ENCODE peak calls at places on chromosomes 4 and X, in ten cellular contexts. A is GM23338, R is left ventricle myocardium inferior, U is pancreas, F is ovary, M is Panc1, L is endothelial cell of umbilical vein, E is cardiac muscle cell, X is suprapubic skin, P is heart right ventricle. K is an unnamed sample.

GRCh38 chrX:56783450-56783831 is 54.4 kb downstream of the NBDY start:
- DNase-seq in A (peak), R (no peak), U (peak), F (peak), M (no peak), L (no peak), E (no peak), X (no peak), P (no peak), K (no peak)

GRCh38 chrX:12460929-12461328 is 322.7 kb downstream of the FRMPD4 start:
- DNase-seq in A (no peak), R (no peak), U (no peak), F (no peak), M (no peak), L (no peak), E (no peak), X (no peak), P (no peak), K (no peak)

GRCh38 chrX:10619311-10620015 is 922 bp downstream of the MID1 start:
- DNase-seq in A (no peak), R (no peak), U (no peak), F (no peak), M (no peak), L (peak), E (peak), X (no peak), P (no peak), K (no peak)

GRCh38 chrX:71909956-71910355 is 689 bp upstream of the NHSL2 start:
- DNase-seq in A (peak), R (no peak), U (no peak), F (no peak), M (no peak), L (no peak), E (peak), X (no peak), P (peak), K (no peak)

GRCh38 chrX:135112096-135112729 is 8.1 kb downstream of the ETDB start:
- DNase-seq in A (peak), R (no peak), U (no peak), F (no peak), M (peak), L (peak), E (peak), X (no peak), P (no peak), K (peak)

GRCh38 chrX:118420462-118420861 is 74.6 kb downstream of the WDR44 start:
- DNase-seq in A (no peak), R (no peak), U (no peak), F (no peak), M (no peak), L (peak), E (no peak), X (no peak), P (no peak), K (peak)

GRCh38 chrX:115912372-115912897 is 258.1 kb upstream of the AGTR2 start:
- DNase-seq in A (peak), R (no peak), U (no peak), F (no peak), M (no peak), L (no peak), E (no peak), X (no peak), P (no peak), K (no peak)

GRCh38 chr4:80226091-80226490 is 28.8 kb downstream of the PRDM8 start:
- DNase-seq in A (no peak), R (no peak), U (no peak), F (no peak), M (no peak), L (no peak), E (no peak), X (no peak), P (no peak), K (no peak)

GRCh38 chrX:74925210-74926088 is at the start of gene NEXMIF:
- DNase-seq in A (peak), R (peak), U (peak), F (peak), M (no peak), L (no peak), E (peak), X (no peak), P (no peak), K (peak)

GRCh38 chr4:139734201-139734874 is 68.7 kb downstream of the MGST2 start:
- DNase-seq in A (no peak), R (no peak), U (no peak), F (peak), M (no peak), L (no peak), E (no peak), X (no peak), P (no peak), K (no peak)

GRCh38 chr4:5050520-5050955 is 742 bp upstream of the STK32B start:
- DNase-seq in A (peak), R (peak), U (peak), F (peak), M (no peak), L (peak), E (peak), X (peak), P (peak), K (peak)

GRCh38 chr4:13509442-13509841 is 25.3 kb upstream of the RAB28 start:
- DNase-seq in A (peak), R (no peak), U (no peak), F (no peak), M (no peak), L (no peak), E (no peak), X (no peak), P (no peak), K (no peak)

GRCh38 chrX:13764765-13765164 is 30.2 kb downstream of the OFD1 start:
- DNase-seq in A (peak), R (no peak), U (peak), F (no peak), M (no peak), L (no peak), E (peak), X (no peak), P (no peak), K (no peak)

GRCh38 chr4:12926189-12927066 is 557.7 kb downstream of the RAB28 start:
- DNase-seq in A (no peak), R (no peak), U (no peak), F (no peak), M (no peak), L (no peak), E (peak), X (no peak), P (no peak), K (no peak)

GRCh38 chr4:141391293-141391692 is 170.6 kb downstream of the ZNF330 start:
- DNase-seq in A (no peak), R (no peak), U (no peak), F (no peak), M (no peak), L (no peak), E (no peak), X (no peak), P (no peak), K (no peak)

GRCh38 chr4:183610033-183610432 is 49.0 kb downstream of the RWDD4 start:
- DNase-seq in A (no peak), R (no peak), U (no peak), F (peak), M (no peak), L (no peak), E (no peak), X (no peak), P (no peak), K (peak)

GRCh38 chr4:51844157-51845054 is 1.5 kb downstream of the DCUN1D4 start:
- DNase-seq in A (peak), R (peak), U (peak), F (peak), M (peak), L (peak), E (peak), X (peak), P (peak), K (peak)

GRCh38 chr4:124061413-124061812 is 651.1 kb downstream of the ANKRD50 start:
- DNase-seq in A (no peak), R (no peak), U (no peak), F (no peak), M (no peak), L (peak), E (no peak), X (no peak), P (no peak), K (no peak)

GRCh38 chrX:110145854-110146253 is 142.9 kb downstream of the TMEM164 start:
- DNase-seq in A (peak), R (no peak), U (no peak), F (peak), M (no peak), L (peak), E (peak), X (no peak), P (no peak), K (no peak)

GRCh38 chrX:54087661-54088060 is 43.4 kb upstream of the PHF8 start:
- DNase-seq in A (no peak), R (no peak), U (no peak), F (no peak), M (no peak), L (no peak), E (no peak), X (no peak), P (no peak), K (no peak)

GRCh38 chrX:74865725-74866124 is 59.5 kb downstream of the NEXMIF start:
- DNase-seq in A (no peak), R (no peak), U (no peak), F (no peak), M (no peak), L (no peak), E (no peak), X (no peak), P (no peak), K (no peak)

GRCh38 chrX:129679856-129680255 is 25.1 kb upstream of the APLN start:
- DNase-seq in A (no peak), R (no peak), U (no peak), F (no peak), M (no peak), L (no peak), E (no peak), X (no peak), P (no peak), K (peak)

GRCh38 chrX:129678881-129679195 is 24.1 kb upstream of the APLN start:
- DNase-seq in A (no peak), R (no peak), U (no peak), F (no peak), M (no peak), L (peak), E (no peak), X (no peak), P (no peak), K (no peak)

GRCh38 chrX:129682979-129683378 is 28.2 kb upstream of the APLN start:
- DNase-seq in A (no peak), R (no peak), U (no peak), F (no peak), M (no peak), L (no peak), E (no peak), X (no peak), P (no peak), K (no peak)

GRCh38 chrX:129678176-129678880 is 23.6 kb upstream of the APLN start:
- DNase-seq in A (peak), R (peak), U (peak), F (no peak), M (no peak), L (peak), E (no peak), X (no peak), P (peak), K (no peak)
- H3K27ac ChIP-seq in A (no peak), R (peak), U (peak), F (peak), M (peak), L (peak), E (no peak), X (peak), P (peak), K (peak)

GRCh38 chrX:154490414-154491083 is at the start of gene SLC10A3:
- DNase-seq in A (peak), R (peak), U (peak), F (peak), M (peak), L (peak), E (peak), X (peak), P (peak), K (peak)
- TF ChIP-seq CTCF in A (peak), R (no peak), U (no peak), F (no peak), M (no peak), L (no peak), E (no peak), X (no peak), P (peak), K (no peak)

DNA sequence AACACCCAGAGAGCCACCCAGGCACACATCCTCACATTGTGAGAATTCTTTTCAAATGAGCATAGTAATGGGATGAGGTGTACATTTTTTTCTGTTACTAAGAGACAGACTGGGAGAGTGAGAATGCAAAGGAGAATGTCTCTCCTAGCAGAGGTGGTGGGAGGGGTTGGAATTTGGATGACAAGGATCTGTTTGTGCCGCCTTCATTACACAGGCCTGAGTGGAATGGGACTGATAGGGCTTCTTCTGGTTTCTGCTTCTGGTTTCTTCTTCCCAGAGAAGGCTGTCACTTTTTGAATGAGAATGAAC is 55.3 kb downstream of the C4orf51 start:
- DNase-seq in A (peak), R (no peak), U (no peak), F (no peak), M (no peak), L (peak), E (peak), X (no peak), P (no peak), K (peak)
- H3K27ac ChIP-seq in A (no peak), R (peak), U (peak), F (peak), M (no peak), L (peak), E (no peak), X (peak), P (peak), K (peak)

GRCh38 chrX:132718411-132718810 is 229.6 kb upstream of the MBNL3 start:
- DNase-seq in A (no peak), R (no peak), U (no peak), F (no peak), M (no peak), L (no peak), E (peak), X (no peak), P (no peak), K (no peak)

GRCh38 chrX:132710756-132711155 is 221.9 kb upstream of the MBNL3 start:
- DNase-seq in A (no peak), R (no peak), U (no peak), F (no peak), M (no peak), L (no peak), E (no peak), X (no peak), P (no peak), K (no peak)

GRCh38 chrX:132714913-132715312 is 226.1 kb upstream of the MBNL3 start:
- DNase-seq in A (no peak), R (no peak), U (no peak), F (no peak), M (no peak), L (no peak), E (no peak), X (no peak), P (no peak), K (no peak)

DNA sequence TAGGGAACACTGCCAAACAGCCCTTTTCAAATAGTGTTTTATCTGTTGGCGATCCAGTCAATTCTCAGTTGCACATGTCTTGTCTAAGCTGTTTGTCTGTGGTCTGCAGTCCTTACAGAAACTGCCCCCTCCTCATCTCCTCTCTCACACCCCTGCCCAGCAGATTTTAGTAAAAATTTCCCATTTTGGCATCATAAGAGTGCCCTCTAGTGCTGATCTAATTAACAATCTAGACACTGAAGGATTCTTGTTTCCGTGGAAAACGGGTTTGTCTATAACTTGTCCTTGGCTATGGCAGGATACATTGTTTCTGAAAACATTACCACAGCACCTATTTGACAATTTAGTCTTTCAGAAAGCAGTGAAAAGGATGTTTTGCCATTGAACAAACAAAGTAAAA is 227.2 kb upstream of the MBNL3 start:
- DNase-seq in A (peak), R (no peak), U (no peak), F (no peak), M (no peak), L (peak), E (no peak), X (no peak), P (no peak), K (no peak)
- TF ChIP-seq CTCF in A (peak), R (no peak), U (no peak), F (no peak), M (peak), L (no peak), E (peak), X (no peak), P (no peak), K (no peak)

GRCh38 chrX:107743995-107744394 is 31.6 kb downstream of the TSC22D3 start:
- DNase-seq in A (no peak), R (no peak), U (no peak), F (no peak), M (no peak), L (no peak), E (no peak), X (no peak), P (no peak), K (no peak)
- H3K27ac ChIP-seq in A (no peak), R (peak), U (peak), F (peak), M (no peak), L (no peak), E (no peak), X (no peak), P (no peak), K (peak)

DNA sequence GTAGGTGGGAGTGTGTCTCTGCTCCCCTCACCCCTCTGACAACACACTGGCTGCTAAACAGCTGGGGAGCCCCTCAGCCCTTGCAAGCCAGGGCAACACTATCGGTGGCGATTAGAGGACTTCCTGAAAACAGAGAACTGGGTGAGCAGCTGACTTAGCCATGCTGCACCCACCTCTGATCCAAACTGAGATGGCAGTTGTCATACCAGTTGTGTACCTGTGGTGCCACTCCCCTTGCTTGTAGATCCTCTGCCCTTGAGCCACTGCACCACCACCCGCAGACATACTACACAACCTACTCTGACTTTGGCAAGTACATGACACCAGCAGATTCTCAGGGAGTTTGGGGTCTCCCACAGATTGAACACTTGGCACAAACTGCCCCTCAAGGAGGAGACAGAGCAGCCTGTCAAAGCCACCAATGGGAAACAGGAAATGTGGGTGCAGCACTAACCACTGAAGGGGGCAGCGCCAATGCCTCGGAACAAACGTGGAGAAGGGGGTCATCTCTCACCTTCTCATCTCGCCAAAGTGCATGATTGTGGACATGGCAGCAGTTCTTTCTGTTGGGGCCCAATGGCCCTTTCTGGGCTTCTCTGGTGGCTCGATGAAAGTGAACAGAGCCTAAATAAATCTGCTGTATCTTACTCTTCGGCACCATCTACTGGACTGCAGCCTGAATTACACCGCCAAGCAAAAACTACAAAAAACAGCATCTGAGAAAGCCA is 119.8 kb downstream of the NEK1 start:
- DNase-seq in A (peak), R (no peak), U (no peak), F (no peak), M (no peak), L (peak), E (peak), X (no peak), P (no peak), K (peak)
- TF ChIP-seq CTCF in A (peak), R (peak), U (peak), F (no peak), M (peak), L (peak), E (peak), X (peak), P (peak), K (peak)

GRCh38 chrX:100924370-100924769 is 4.3 kb downstream of the XKRX start:
- DNase-seq in A (no peak), R (no peak), U (no peak), F (no peak), M (no peak), L (no peak), E (no peak), X (no peak), P (no peak), K (no peak)
- H3K27ac ChIP-seq in A (no peak), R (no peak), U (no peak), F (no peak), M (no peak), L (no peak), E (no peak), X (no peak), P (no peak), K (no peak)

DNA sequence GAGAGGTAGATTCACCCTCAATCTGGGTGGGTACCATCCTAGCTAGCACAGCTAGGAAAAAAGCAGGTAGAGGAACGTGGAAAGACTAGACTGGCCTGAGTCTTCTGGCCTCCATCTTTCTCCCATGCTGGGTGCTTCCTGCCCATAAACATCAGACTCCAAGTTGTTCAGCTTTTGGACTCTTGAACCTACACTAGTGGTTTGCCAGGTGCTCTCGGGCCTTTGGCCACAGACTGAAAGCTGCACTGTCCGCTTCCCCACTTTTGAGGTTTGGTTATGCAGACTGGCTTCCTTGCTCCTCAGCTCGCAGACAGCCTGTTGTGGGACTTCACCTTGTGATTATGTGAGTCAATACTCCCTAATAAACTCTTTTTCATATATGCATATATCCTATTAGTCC is 36.4 kb upstream of the UGT2B4 start:
- DNase-seq in A (no peak), R (no peak), U (no peak), F (no peak), M (no peak), L (no peak), E (no peak), X (no peak), P (no peak), K (no peak)
- TF ChIP-seq CTCF in A (no peak), R (no peak), U (no peak), F (no peak), M (no peak), L (no peak), E (no peak), X (no peak), P (no peak), K (no peak)

K was measured in RWPE1.